ENCODE peak calls at places on chromosomes 3 and 15, in four cellular contexts. Z is IMR-90, B is HepG2, G is K562. L is an unnamed sample.
A peak's percentile ranks its signal among the peaks of the same experiment; 100 is the strongest.

GRCh38 chr3:110868106-110868505 is 203.5 kb upstream of the NECTIN3 start:
- DNase-seq in G (no peak), B (no peak), Z (no peak), L (no peak)

GRCh38 chr3:107375682-107376081 is 1.6 kb upstream of the CCDC54 start:
- DNase-seq in B (no peak), Z (no peak), G (no peak), L (no peak)

GRCh38 chr3:141412936-141413354 is 44.6 kb downstream of the ZBTB38 start:
- DNase-seq in G (no peak), Z (peak; percentile 85), B (peak; percentile 93), L (no peak)

GRCh38 chr15:56749982-56750381 is 16.7 kb upstream of the ZNF280D start:
- DNase-seq in Z (peak; percentile 43), B (no peak), G (no peak), L (no peak)

GRCh38 chr3:85560088-85560790 is 601.5 kb downstream of the CADM2 start:
- DNase-seq in B (peak; percentile 26), Z (no peak), G (no peak), L (no peak)

GRCh38 chr3:39361252-39361927 is 21.8 kb upstream of the SLC25A38 start:
- DNase-seq in G (no peak), Z (no peak), B (no peak), L (no peak)

GRCh38 chr3:42012378-42012934 is 50.6 kb upstream of the ULK4 start:
- DNase-seq in G (no peak), B (no peak), Z (no peak), L (no peak)

GRCh38 chr15:59825926-59826325 is 136.8 kb upstream of the BNIP2 start:
- DNase-seq in B (no peak), G (no peak), Z (no peak), L (no peak)

GRCh38 chr3:81734742-81735141 is 26.7 kb downstream of the GBE1 start:
- DNase-seq in B (no peak), Z (no peak), G (no peak), L (no peak)

GRCh38 chr3:52077376-52077775 is 21.0 kb upstream of the DUSP7 start:
- DNase-seq in B (no peak), G (no peak), Z (no peak), L (no peak)
- TF ChIP-seq MAZ in B (no peak), G (no peak), Z (no peak), L (no peak)

GRCh38 chr15:98830034-98830634 is 177.5 kb downstream of the PGPEP1L start:
- DNase-seq in G (no peak), Z (no peak), B (no peak), L (no peak)

GRCh38 chr15:98823012-98823458 is 174.7 kb downstream of the IGF1R start:
- DNase-seq in Z (peak; percentile 96), B (no peak), G (no peak), L (peak; percentile 65)

GRCh38 chr15:98824595-98824994 is 176.3 kb downstream of the IGF1R start:
- DNase-seq in G (no peak), Z (no peak), B (no peak), L (no peak)

GRCh38 chr15:98826658-98827057 is 178.3 kb downstream of the IGF1R start:
- DNase-seq in B (no peak), Z (no peak), G (no peak), L (no peak)
- TF ChIP-seq CEBPB in B (no peak), Z (no peak), G (no peak), L (no peak)

GRCh38 chr3:15520185-15520584 is 1.3 kb downstream of the COLQ start:
- DNase-seq in B (no peak), G (no peak), Z (no peak), L (no peak)

GRCh38 chr3:15520804-15521572 is 518 bp downstream of the COLQ start:
- DNase-seq in B (no peak), Z (no peak), G (no peak), L (no peak)

GRCh38 chr3:15519096-15519495 is 2.4 kb downstream of the COLQ start:
- DNase-seq in Z (no peak), G (no peak), B (no peak), L (no peak)

GRCh38 chr3:15523660-15524417 is 2.3 kb upstream of the COLQ start:
- DNase-seq in G (no peak), Z (peak; percentile 26), B (no peak), L (no peak)

GRCh38 chr3:15521573-15521965 is at the start of gene COLQ:
- DNase-seq in Z (no peak), G (no peak), B (no peak), L (no peak)
- TF ChIP-seq MAZ in Z (peak; percentile 30), G (no peak), B (no peak), L (no peak)

GRCh38 chr3:28917895-28918294 is 363.0 kb upstream of the RBMS3 start:
- DNase-seq in B (no peak), G (no peak), Z (peak; percentile 24), L (no peak)

GRCh38 chr3:28912120-28912885 is 368.6 kb upstream of the RBMS3 start:
- DNase-seq in B (no peak), G (no peak), Z (peak; percentile 79), L (no peak)

GRCh38 chr3:28922376-28922775 is 358.5 kb upstream of the RBMS3 start:
- DNase-seq in B (no peak), Z (no peak), G (no peak), L (no peak)

GRCh38 chr3:28915711-28916481 is 365.0 kb upstream of the RBMS3 start:
- DNase-seq in Z (peak; percentile 91), G (no peak), B (no peak), L (peak; percentile 59)

DNA sequence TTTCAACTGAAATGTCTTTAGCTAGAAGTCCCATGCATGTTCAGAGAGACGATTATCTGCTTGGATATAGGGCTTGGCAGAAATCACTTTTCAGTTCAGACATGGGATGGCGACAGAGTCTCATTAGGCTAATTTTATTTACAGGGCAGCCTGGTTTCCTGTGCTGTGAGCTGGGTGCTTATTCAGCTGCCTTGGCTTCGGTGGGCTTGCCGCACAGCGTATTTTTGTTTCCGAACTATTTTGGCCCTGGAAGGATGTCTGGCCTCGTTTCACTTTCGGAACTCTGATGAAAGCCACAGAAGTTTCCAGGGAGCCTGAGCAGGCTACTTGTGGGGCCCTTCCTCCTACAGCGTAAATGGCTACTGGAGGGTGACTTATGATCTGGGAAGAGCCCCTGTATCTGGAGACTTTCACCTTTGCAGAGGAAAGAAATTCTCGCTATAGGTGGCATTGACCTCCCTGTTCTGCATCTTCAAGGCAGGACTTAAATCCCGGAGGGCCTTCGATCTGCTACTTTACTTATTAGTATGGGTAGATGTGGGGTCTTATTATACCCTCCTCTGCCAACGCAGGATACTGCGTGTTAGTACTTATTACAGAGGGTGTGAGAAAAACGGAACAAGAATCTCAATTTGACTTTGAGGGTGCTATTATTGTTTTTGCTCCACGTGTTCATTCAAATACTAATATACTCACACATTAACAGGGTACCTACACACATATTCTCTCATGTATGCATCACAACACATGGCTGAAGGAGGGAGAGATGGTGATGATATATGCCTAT is 364.0 kb upstream of the RBMS3 start:
- DNase-seq in Z (peak; percentile 65), B (no peak), G (no peak), L (peak; percentile 20)
- TF ChIP-seq CEBPB in Z (no peak), B (no peak), G (no peak), L (no peak)

DNA sequence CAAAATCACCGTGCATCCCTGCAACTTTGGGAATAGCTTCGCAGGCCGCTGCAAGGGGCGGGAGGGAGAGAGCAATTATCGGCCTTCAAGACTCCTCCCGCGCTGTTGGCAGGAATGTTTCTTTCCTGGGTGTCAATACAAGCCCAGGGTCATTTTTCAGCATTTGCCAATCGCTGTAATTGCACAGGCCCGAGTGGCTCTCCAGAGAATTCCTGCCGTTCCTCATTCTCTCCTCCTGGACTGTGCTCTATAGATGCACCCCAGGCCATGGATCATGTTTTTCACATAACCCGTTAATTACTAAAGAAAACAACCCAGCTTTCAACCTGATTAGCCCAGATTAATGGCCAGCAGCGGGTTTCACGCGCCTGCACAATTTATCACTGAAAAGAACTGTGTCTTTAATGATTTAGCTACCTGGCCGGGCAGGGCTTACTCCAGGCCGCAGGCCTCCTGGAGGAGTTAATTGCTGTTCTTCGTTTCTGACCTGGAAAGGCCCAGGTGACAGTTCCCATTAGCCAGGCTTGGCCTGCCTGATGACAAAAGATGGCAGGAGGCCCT is 144.3 kb downstream of the OPA1 start:
- DNase-seq in Z (no peak), G (no peak), B (no peak), L (no peak)
- TF ChIP-seq MAZ in Z (no peak), G (no peak), B (no peak), L (no peak)

GRCh38 chr3:114674041-114674440 is 380.2 kb downstream of the TIGIT start:
- DNase-seq in G (no peak), B (no peak), Z (peak; percentile 70), L (no peak)
- TF ChIP-seq CEBPB in G (no peak), B (no peak), Z (no peak), L (no peak)

GRCh38 chr3:151003024-151003771 is 30.7 kb upstream of the CLRN1 start:
- DNase-seq in B (peak; percentile 34), G (no peak), Z (peak; percentile 46), L (no peak)

GRCh38 chr3:150998996-150999395 is 26.5 kb upstream of the CLRN1 start:
- DNase-seq in G (no peak), B (no peak), Z (no peak), L (no peak)

GRCh38 chr3:151002582-151002981 is 30.1 kb upstream of the CLRN1 start:
- DNase-seq in B (peak; percentile 6), G (no peak), Z (no peak), L (no peak)

GRCh38 chr3:151008699-151009098 is 36.2 kb upstream of the CLRN1 start:
- DNase-seq in G (no peak), Z (peak; percentile 66), B (no peak), L (peak; percentile 8)

DNA sequence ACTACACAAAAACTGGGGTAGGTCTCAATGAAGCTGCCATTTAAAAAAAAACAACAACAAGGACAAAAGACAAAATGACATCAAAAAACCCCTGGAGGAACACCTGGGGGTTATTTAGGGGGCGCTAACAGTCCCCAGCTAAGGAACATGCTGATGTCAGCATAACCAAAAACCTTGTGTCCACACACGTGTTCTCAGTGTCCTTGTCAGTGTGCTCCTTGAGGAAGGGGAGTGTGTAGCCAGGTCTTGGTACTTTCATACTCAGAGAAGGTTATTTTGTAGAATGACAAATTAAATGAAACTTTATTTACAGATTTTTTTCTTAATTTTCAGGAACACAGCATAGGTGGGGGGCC is 31.2 kb upstream of the CLRN1 start:
- DNase-seq in B (no peak), G (no peak), Z (no peak), L (no peak)
- TF ChIP-seq MAZ in B (no peak), G (no peak), Z (no peak), L (no peak)

DNA sequence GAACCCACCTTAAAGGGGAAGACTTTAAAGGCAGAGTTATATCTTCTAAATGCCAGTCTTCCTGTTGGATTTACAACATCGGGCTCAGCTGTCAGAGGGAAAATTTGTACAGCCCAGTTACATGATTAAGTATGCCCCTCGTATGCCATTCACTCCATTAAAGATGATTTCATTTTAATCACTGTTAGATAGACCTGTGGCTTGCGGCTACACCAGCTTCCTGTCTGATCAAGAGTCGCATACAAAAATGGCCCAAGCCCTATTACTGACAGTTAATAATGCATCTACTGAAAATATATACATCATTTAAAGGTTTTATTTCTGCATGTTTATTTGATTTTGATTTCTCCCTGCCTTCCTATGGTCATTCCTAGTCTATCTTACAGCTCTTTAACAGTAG is 7.1 kb downstream of the EIF4E3 start:
- DNase-seq in G (no peak), Z (no peak), B (no peak), L (no peak)
- TF ChIP-seq CEBPB in G (no peak), Z (no peak), B (no peak), L (no peak)